ENCODE peak calls at places on chromosomes 6 and 20, in eight cellular contexts. M is stomach, P is AG04450, F is Peyer's patch, N is transverse colon, D is bronchial epithelial cell, O is lower lobe of right lung, W is ascending aorta. R is an unnamed sample.

GRCh38 chr20:32681175-32682084 is 7.7 kb upstream of the C20orf203 start:
- DNase-seq in O (no peak), W (no peak), N (no peak), P (no peak), F (no peak), M (no peak), D (peak; percentile 70), R (no peak)

GRCh38 chr6:17098007-17098406 is 3.8 kb upstream of the STMND1 start:
- DNase-seq in N (no peak), W (no peak), F (no peak), M (no peak), O (no peak), D (no peak), P (no peak), R (no peak)

GRCh38 chr6:133132092-133132491 is 109.1 kb upstream of the EYA4 start:
- DNase-seq in P (no peak), F (no peak), O (no peak), N (no peak), D (no peak), W (no peak), M (no peak), R (no peak)

GRCh38 chr6:147022041-147022440 is 182.2 kb upstream of the STXBP5 start:
- DNase-seq in M (no peak), P (no peak), N (no peak), O (no peak), F (no peak), W (no peak), D (peak; percentile 58), R (no peak)

GRCh38 chr6:100304575-100304974 is 160.1 kb downstream of the SIM1 start:
- DNase-seq in F (no peak), N (no peak), W (no peak), O (no peak), P (no peak), M (no peak), D (no peak), R (no peak)

GRCh38 chr6:20991910-20992309 is 457.7 kb downstream of the CDKAL1 start:
- DNase-seq in O (no peak), N (no peak), M (no peak), W (no peak), F (no peak), D (no peak), P (no peak), R (no peak)

GRCh38 chr6:31971279-31971992 is 502 bp downstream of the DXO start:
- DNase-seq in M (no peak), P (no peak), D (no peak), W (no peak), F (peak; percentile 51), N (no peak), O (peak; percentile 50), R (no peak)

GRCh38 chr6:116100419-116101297 is at the start of gene NT5DC1:
- DNase-seq in O (peak; percentile 90), N (peak; percentile 92), P (no peak), W (peak; percentile 91), D (peak; percentile 65), M (peak; percentile 88), F (peak; percentile 94), R (no peak)

GRCh38 chr6:34809914-34810882 is 18.3 kb downstream of the BLTP3A start:
- DNase-seq in W (no peak), O (no peak), P (no peak), F (no peak), M (no peak), D (peak; percentile 65), N (no peak), R (no peak)

GRCh38 chr6:23137596-23137995 is 568.2 kb downstream of the HDGFL1 start:
- DNase-seq in P (no peak), F (no peak), M (no peak), N (no peak), D (no peak), O (no peak), W (no peak), R (no peak)

GRCh38 chr6:100460650-100461204 is 4.0 kb downstream of the SIM1 start:
- DNase-seq in D (no peak), N (no peak), P (no peak), M (no peak), W (no peak), O (no peak), F (no peak), R (no peak)

GRCh38 chr20:46199198-46199597 is 81.1 kb downstream of the CD40 start:
- DNase-seq in F (no peak), P (no peak), O (no peak), W (no peak), N (no peak), D (no peak), M (peak; percentile 31), R (no peak)

GRCh38 chr6:54516331-54516730 is 208.1 kb downstream of the TINAG start:
- DNase-seq in P (no peak), O (no peak), M (no peak), D (no peak), N (no peak), W (no peak), F (no peak), R (no peak)

GRCh38 chr6:24430086-24430485 is 27.4 kb downstream of the MRS2 start:
- DNase-seq in P (no peak), N (no peak), D (no peak), F (no peak), M (no peak), O (no peak), W (no peak), R (no peak)

GRCh38 chr6:57262901-57263694 is 41.0 kb upstream of the RAB23 start:
- DNase-seq in N (no peak), M (no peak), O (no peak), P (peak; percentile 84), D (peak; percentile 49), W (no peak), F (no peak), R (peak; percentile 94)

GRCh38 chr6:6772751-6773150 is 184.2 kb downstream of the LY86 start:
- DNase-seq in N (no peak), F (no peak), M (peak; percentile 40), W (no peak), O (no peak), D (no peak), P (no peak), R (no peak)

GRCh38 chr20:39880890-39881289 is 808.1 kb downstream of the MAFB start:
- DNase-seq in O (no peak), P (no peak), F (no peak), M (no peak), W (no peak), D (peak; percentile 87), N (no peak), R (no peak)

GRCh38 chr20:40952231-40952630 is 76.4 kb upstream of the TOP1 start:
- DNase-seq in W (no peak), O (no peak), M (no peak), F (no peak), P (no peak), N (no peak), D (no peak), R (no peak)

DNA sequence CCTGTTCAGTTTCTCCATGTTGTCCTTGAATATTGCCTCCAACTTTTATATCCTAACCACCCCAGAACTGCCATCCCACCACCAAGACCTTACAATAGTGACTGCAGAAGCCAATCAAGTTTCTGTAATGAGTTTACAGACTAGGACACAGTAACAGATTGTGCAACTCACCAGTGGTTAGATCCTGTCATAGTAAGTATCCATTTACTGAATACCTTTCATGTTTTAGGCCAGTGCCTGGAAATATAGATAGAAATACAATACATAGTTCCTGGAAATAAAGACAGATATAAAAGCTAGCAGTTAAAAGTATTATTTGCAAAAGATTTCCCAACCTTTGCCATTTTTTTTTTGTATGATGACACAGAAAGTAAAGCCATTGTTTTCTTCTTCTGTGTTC is 471.8 kb upstream of the BTBD3 start:
- DNase-seq in N (no peak), F (no peak), P (no peak), D (no peak), M (no peak), W (no peak), O (no peak), R (no peak)
- H3K4me3 ChIP-seq in N (no peak overlapping the region), F (no peak overlapping the region), P (no peak overlapping the region), D (no peak overlapping the region), M (no peak overlapping the region), W (no peak overlapping the region), O (no peak overlapping the region), R (no peak overlapping the region)

DNA sequence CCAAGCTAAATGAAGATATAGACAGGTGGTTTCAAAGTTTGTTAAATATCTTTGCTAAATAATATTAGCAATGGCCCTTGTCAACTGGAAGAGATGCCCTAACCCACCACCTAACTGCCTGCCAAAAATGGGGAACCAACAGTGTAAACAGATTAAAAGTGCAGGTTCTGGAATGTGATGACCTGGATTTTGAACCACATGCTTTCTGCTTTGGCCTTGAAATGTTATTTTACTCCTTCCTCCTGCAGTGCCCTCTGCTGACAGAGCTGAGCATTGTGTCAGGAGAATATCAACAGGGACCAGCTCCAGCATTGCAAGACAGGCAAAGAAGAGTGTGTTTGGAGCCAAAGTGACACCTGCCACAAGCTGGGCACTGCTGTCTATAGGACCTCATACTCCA is 226.6 kb downstream of the MYLK4 start:
- DNase-seq in M (no peak), P (no peak), D (no peak), N (no peak), F (no peak), W (no peak), O (no peak), R (no peak)
- TF ChIP-seq CTCF in M (no peak), P (peak; percentile 34), D (no peak), N (no peak), F (no peak), W (no peak), O (no peak), R (no peak)

GRCh38 chr6:125432014-125432413 is 130.2 kb upstream of the HDDC2 start:
- DNase-seq in P (no peak), O (no peak), M (no peak), D (no peak), F (no peak), W (no peak), N (no peak), R (no peak)
- H3K4me3 ChIP-seq in P (no peak overlapping the region), O (no peak overlapping the region), M (no peak overlapping the region), D (no peak overlapping the region), F (no peak overlapping the region), W (no peak overlapping the region), N (no peak overlapping the region), R (no peak overlapping the region)

DNA sequence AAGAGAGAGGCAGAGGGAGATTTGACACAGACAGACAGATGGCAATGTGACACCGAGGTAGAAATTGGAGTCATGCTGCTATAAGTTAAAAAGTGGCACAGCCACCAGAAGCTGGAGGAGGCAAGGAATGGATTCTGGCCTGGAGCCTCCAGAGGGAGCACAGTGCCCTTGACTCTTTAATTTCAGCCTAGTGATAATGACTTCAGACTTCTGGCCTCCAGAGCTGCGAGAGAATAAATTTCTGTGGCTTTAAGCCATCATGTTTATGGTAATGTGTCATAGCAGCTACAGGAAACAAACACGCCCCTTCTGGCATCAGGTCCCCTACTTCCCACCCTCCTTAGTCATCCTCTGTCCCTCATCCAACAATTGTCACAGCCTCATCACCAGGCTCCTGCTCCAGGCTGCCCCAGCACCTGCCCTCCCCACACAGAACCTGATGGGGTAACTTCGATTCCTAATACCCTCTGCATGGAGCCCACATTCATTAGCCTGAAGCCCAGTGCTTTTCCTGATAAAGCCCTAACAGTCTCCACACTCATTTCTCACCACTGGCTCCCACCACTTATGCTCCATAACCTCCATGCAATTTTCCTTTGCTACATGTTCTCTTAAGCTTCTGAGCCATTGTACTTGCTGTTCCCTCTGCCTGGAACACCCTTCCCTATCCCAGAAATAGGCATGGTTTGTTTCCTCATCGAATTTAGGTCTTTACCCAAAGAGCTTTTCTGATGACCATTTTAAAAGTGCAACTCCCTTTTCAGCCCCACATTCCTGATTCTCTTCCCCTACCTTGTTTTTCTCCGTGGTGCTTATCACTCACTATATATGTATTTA is 69.7 kb upstream of the TOX2 start:
- DNase-seq in N (no peak), O (no peak), F (no peak), D (peak; percentile 82), P (peak; percentile 63), M (no peak), W (no peak), R (peak; percentile 77)
- TF ChIP-seq CTCF in N (no peak), O (peak; percentile 45), F (no peak), D (peak; percentile 42), P (peak; percentile 34), M (no peak), W (no peak), R (peak; percentile 47)

GRCh38 chr6:3752538-3753227 is 1.2 kb upstream of the PXDC1 start:
- DNase-seq in F (no peak), P (no peak), D (peak; percentile 3), O (no peak), N (no peak), M (no peak), W (peak; percentile 61), R (no peak)
- H3K4me3 ChIP-seq in F (peak overlapping the region; percentile 83), P (peak overlapping the region; percentile 90), D (peak overlapping the region; percentile 88), O (peak overlapping the region; percentile 78), N (peak overlapping the region; percentile 63), M (peak overlapping the region; percentile 82), W (peak overlapping the region; percentile 82), R (peak overlapping the region; percentile 92)